ENCODE peak calls at places on chromosomes 13 and 19, in seven cellular contexts. One of them, this sample, is unnamed.

GRCh38 chr19:43463381-43464088 is 1.9 kb downstream of the LYPD3 start:
- DNase-seq in SW 1271: peak; percentile 85
- DNase-seq in HEK293T: peak; percentile 99
- DNase-seq in foreskin fibroblast: peak; percentile 89
- DNase-seq in GM20000: peak; percentile 97
- DNase-seq in heart right ventricle: peak; percentile 97
- DNase-seq in frontal cortex: peak; percentile 89
- DNase-seq in this sample: peak; percentile 60

GRCh38 chr19:37948362-37948761 is 41.4 kb downstream of the SIPA1L3 start:
- DNase-seq in SW 1271: no peak
- DNase-seq in HEK293T: no peak
- DNase-seq in foreskin fibroblast: no peak
- DNase-seq in GM20000: no peak
- DNase-seq in heart right ventricle: no peak
- DNase-seq in frontal cortex: no peak
- DNase-seq in this sample: no peak

GRCh38 chr13:113093580-113094409 is 11.8 kb upstream of the F7 start:
- DNase-seq in SW 1271: no peak
- DNase-seq in HEK293T: no peak
- DNase-seq in foreskin fibroblast: no peak
- DNase-seq in GM20000: no peak
- DNase-seq in heart right ventricle: no peak
- DNase-seq in frontal cortex: no peak
- DNase-seq in this sample: no peak

GRCh38 chr13:24680258-24680920 is at the start of gene ATP12A:
- DNase-seq in SW 1271: no peak
- DNase-seq in HEK293T: peak; percentile 16
- DNase-seq in foreskin fibroblast: no peak
- DNase-seq in GM20000: peak; percentile 57
- DNase-seq in heart right ventricle: no peak
- DNase-seq in frontal cortex: peak; percentile 48
- DNase-seq in this sample: no peak

GRCh38 chr19:13150919-13151604 is 851 bp downstream of the IER2 start:
- DNase-seq in SW 1271: no peak
- DNase-seq in HEK293T: no peak
- DNase-seq in foreskin fibroblast: no peak
- DNase-seq in GM20000: no peak
- DNase-seq in heart right ventricle: peak; percentile 53
- DNase-seq in frontal cortex: no peak
- DNase-seq in this sample: no peak

GRCh38 chr13:80048802-80049201 is 292.1 kb downstream of the SPRY2 start:
- DNase-seq in SW 1271: peak; percentile 80
- DNase-seq in HEK293T: peak; percentile 78
- DNase-seq in foreskin fibroblast: peak; percentile 98
- DNase-seq in GM20000: peak; percentile 69
- DNase-seq in heart right ventricle: peak; percentile 93
- DNase-seq in frontal cortex: peak; percentile 31
- DNase-seq in this sample: peak; percentile 70

GRCh38 chr19:57103573-57104277 is 16.1 kb upstream of the USP29 start:
- DNase-seq in SW 1271: peak; percentile 45
- DNase-seq in HEK293T: peak; percentile 44
- DNase-seq in foreskin fibroblast: peak; percentile 42
- DNase-seq in GM20000: peak; percentile 76
- DNase-seq in heart right ventricle: peak; percentile 47
- DNase-seq in frontal cortex: peak; percentile 76
- DNase-seq in this sample: peak; percentile 5

GRCh38 chr13:32159147-32159869 is 127.7 kb downstream of the FRY start:
- DNase-seq in SW 1271: no peak
- DNase-seq in HEK293T: no peak
- DNase-seq in foreskin fibroblast: peak; percentile 35
- DNase-seq in GM20000: no peak
- DNase-seq in heart right ventricle: peak; percentile 69
- DNase-seq in frontal cortex: no peak
- DNase-seq in this sample: no peak

GRCh38 chr19:38290631-38291147 is 13.4 kb upstream of the C19orf33 start:
- DNase-seq in SW 1271: no peak
- DNase-seq in HEK293T: no peak
- DNase-seq in foreskin fibroblast: peak; percentile 89
- DNase-seq in GM20000: no peak
- DNase-seq in heart right ventricle: no peak
- DNase-seq in frontal cortex: no peak
- DNase-seq in this sample: no peak

GRCh38 chr19:16571689-16572331 is 405 bp downstream of the SLC35E1 start:
- DNase-seq in SW 1271: no peak
- DNase-seq in HEK293T: peak; percentile 38
- DNase-seq in foreskin fibroblast: no peak
- DNase-seq in GM20000: peak; percentile 66
- DNase-seq in heart right ventricle: no peak
- DNase-seq in frontal cortex: no peak
- DNase-seq in this sample: no peak

GRCh38 chr19:4910594-4911273 is 1.4 kb downstream of the UHRF1 start:
- DNase-seq in SW 1271: peak; percentile 54
- DNase-seq in HEK293T: no peak
- DNase-seq in foreskin fibroblast: peak; percentile 75
- DNase-seq in GM20000: peak; percentile 54
- DNase-seq in heart right ventricle: peak; percentile 19
- DNase-seq in frontal cortex: no peak
- DNase-seq in this sample: no peak

GRCh38 chr13:113137656-113138292 is 15.2 kb downstream of the F10 start:
- DNase-seq in SW 1271: no peak
- DNase-seq in HEK293T: no peak
- DNase-seq in foreskin fibroblast: no peak
- DNase-seq in GM20000: no peak
- DNase-seq in heart right ventricle: no peak
- DNase-seq in frontal cortex: no peak
- DNase-seq in this sample: no peak

GRCh38 chr13:32857689-32858088 is 158.5 kb upstream of the KL start:
- DNase-seq in SW 1271: no peak
- DNase-seq in HEK293T: no peak
- DNase-seq in foreskin fibroblast: no peak
- DNase-seq in GM20000: no peak
- DNase-seq in heart right ventricle: no peak
- DNase-seq in frontal cortex: no peak
- DNase-seq in this sample: no peak

GRCh38 chr13:32408296-32408998 is 19.5 kb downstream of the N4BP2L1 start:
- DNase-seq in SW 1271: no peak
- DNase-seq in HEK293T: no peak
- DNase-seq in foreskin fibroblast: no peak
- DNase-seq in GM20000: no peak
- DNase-seq in heart right ventricle: no peak
- DNase-seq in frontal cortex: no peak
- DNase-seq in this sample: no peak